ENCODE peak calls at places on chromosomes 6 and 20, in eight cellular contexts. C is BE2C, U is upper lobe of right lung, M is lower lobe of right lung, J is endodermal cell, I is dorsolateral prefrontal cortex, S is lower leg skin, N is cardiac fibroblast. Q is an unnamed sample.

GRCh38 chr6:12653396-12653910 is 63.1 kb upstream of the PHACTR1 start:
- DNase-seq in C (no peak), U (no peak), M (no peak), J (no peak), I (peak; percentile 21), S (no peak), N (no peak), Q (no peak)

GRCh38 chr6:163162874-163163213 is 251.7 kb upstream of the QKI start:
- DNase-seq in C (no peak), U (no peak), M (no peak), J (no peak), I (no peak), S (no peak), N (no peak), Q (no peak)

GRCh38 chr6:24752917-24753486 is 21.7 kb upstream of the GMNN start:
- DNase-seq in C (no peak), U (no peak), M (no peak), J (no peak), I (no peak), S (no peak), N (no peak), Q (no peak)

GRCh38 chr20:36654506-36654905 is 8.5 kb upstream of the SLA2 start:
- DNase-seq in C (no peak), U (no peak), M (no peak), J (no peak), I (no peak), S (peak; percentile 75), N (no peak), Q (no peak)

GRCh38 chr20:24779166-24779565 is 169.9 kb upstream of the CST7 start:
- DNase-seq in C (no peak), U (peak; percentile 46), M (peak; percentile 11), J (peak; percentile 35), I (no peak), S (peak; percentile 50), N (no peak), Q (no peak)

GRCh38 chr6:156585859-156586258 is 191.3 kb upstream of the ARID1B start:
- DNase-seq in C (peak; percentile 81), U (no peak), M (no peak), J (no peak), I (no peak), S (no peak), N (peak; percentile 6), Q (no peak)

GRCh38 chr6:33459226-33459625 is 4.8 kb downstream of the ZBTB9 start:
- DNase-seq in C (no peak), U (no peak), M (no peak), J (no peak), I (no peak), S (no peak), N (no peak), Q (no peak)

GRCh38 chr6:97068211-97068610 is 143.7 kb downstream of the KLHL32 start:
- DNase-seq in C (peak; percentile 28), U (no peak), M (no peak), J (no peak), I (no peak), S (no peak), N (peak; percentile 65), Q (no peak)

GRCh38 chr6:166351715-166352285 is 9.5 kb upstream of the SFT2D1 start:
- DNase-seq in C (no peak), U (no peak), M (peak; percentile 47), J (no peak), I (peak; percentile 12), S (no peak), N (no peak), Q (peak; percentile 67)

GRCh38 chr6:75563032-75563431 is 38.6 kb upstream of the SENP6 start:
- DNase-seq in C (peak; percentile 42), U (no peak), M (no peak), J (peak; percentile 77), I (no peak), S (no peak), N (peak; percentile 56), Q (no peak)

GRCh38 chr6:135379647-135380046 is 117.9 kb downstream of the AHI1 start:
- DNase-seq in C (no peak), U (no peak), M (no peak), J (no peak), I (no peak), S (no peak), N (no peak), Q (no peak)

GRCh38 chr20:39795401-39796272 is 833.5 kb downstream of the DHX35 start:
- DNase-seq in C (no peak), U (no peak), M (no peak), J (no peak), I (no peak), S (peak; percentile 85), N (peak; percentile 22), Q (no peak)

GRCh38 chr6:161370882-161371281 is 97.0 kb upstream of the AGPAT4 start:
- DNase-seq in C (peak; percentile 66), U (peak; percentile 73), M (no peak), J (peak; percentile 88), I (peak; percentile 64), S (no peak), N (peak; percentile 85), Q (peak; percentile 58)

GRCh38 chr6:39841291-39841690 is 49.1 kb downstream of the DAAM2 start:
- DNase-seq in C (no peak), U (no peak), M (no peak), J (no peak), I (no peak), S (no peak), N (no peak), Q (no peak)

GRCh38 chr6:168040856-168041496 is 38.0 kb downstream of the FRMD1 start:
- DNase-seq in C (no peak), U (no peak), M (no peak), J (no peak), I (no peak), S (peak; percentile 79), N (no peak), Q (no peak)

GRCh38 chr6:47633141-47633540 is 65.2 kb upstream of the ADGRF4 start:
- DNase-seq in C (no peak), U (no peak), M (no peak), J (peak; percentile 61), I (no peak), S (no peak), N (peak; percentile 28), Q (no peak)

GRCh38 chr20:52303281-52303950 is 111.8 kb upstream of the ZFP64 start:
- DNase-seq in C (no peak), U (no peak), M (no peak), J (no peak), I (no peak), S (no peak), N (no peak), Q (no peak)

GRCh38 chr6:130018830-130019795 is 732 bp downstream of the L3MBTL3 start:
- DNase-seq in C (peak; percentile 52), U (no peak), M (peak; percentile 55), J (peak; percentile 75), I (peak; percentile 13), S (peak; percentile 85), N (peak; percentile 53), Q (no peak)

GRCh38 chr6:33314943-33315752 is 1.3 kb upstream of the TAPBP start:
- DNase-seq in C (no peak), U (peak; percentile 78), M (peak; percentile 76), J (peak; percentile 79), I (no peak), S (peak; percentile 92), N (peak; percentile 24), Q (no peak)

GRCh38 chr20:35329435-35330139 is 37.4 kb upstream of the FAM83C start:
- DNase-seq in C (peak; percentile 60), U (no peak), M (no peak), J (peak; percentile 93), I (no peak), S (no peak), N (peak; percentile 60), Q (no peak)

GRCh38 chr6:134636221-134636830 is 313.6 kb downstream of the ALDH8A1 start:
- DNase-seq in C (no peak), U (no peak), M (no peak), J (no peak), I (no peak), S (no peak), N (no peak), Q (no peak)

GRCh38 chr20:32034581-32035397 is 17.3 kb upstream of the HCK start:
- DNase-seq in C (no peak), U (no peak), M (peak; percentile 61), J (no peak), I (no peak), S (peak; percentile 82), N (peak; percentile 18), Q (no peak)
- TF ChIP-seq CTCF in C (peak; percentile 41), U (no peak), M (peak; percentile 18), J (peak; percentile 54), I (no peak), S (no peak), N (no peak), Q (peak; percentile 23)

GRCh38 chr6:148080311-148080710 is 262.3 kb upstream of the SASH1 start:
- DNase-seq in C (no peak), U (no peak), M (no peak), J (no peak), I (no peak), S (no peak), N (no peak), Q (no peak)
- H3K4me3 ChIP-seq in C (no peak overlapping the region), U (no peak overlapping the region), M (no peak overlapping the region), J (no peak overlapping the region), I (no peak overlapping the region), S (no peak overlapping the region), N (no peak overlapping the region), Q (no peak overlapping the region)

DNA sequence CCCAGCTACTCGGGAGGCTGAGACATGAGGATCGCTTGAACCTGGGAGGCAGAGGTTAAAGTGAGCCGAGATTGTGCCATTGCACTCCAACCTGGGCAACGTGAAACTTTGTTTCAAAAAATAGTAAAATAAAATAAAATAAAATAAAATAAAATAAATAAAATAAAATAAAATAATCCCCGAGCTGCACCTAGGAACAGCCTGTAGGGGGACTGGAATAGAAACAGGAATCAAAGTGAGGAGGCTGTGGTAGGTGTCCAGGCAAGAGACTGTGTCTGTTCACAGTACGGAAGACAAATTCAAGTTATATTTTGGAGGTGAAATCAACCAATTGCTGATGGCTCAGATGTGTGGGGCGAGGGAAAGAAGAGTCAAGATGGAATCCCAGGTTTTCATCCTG is 86.2 kb downstream of the KCNB1 start:
- DNase-seq in C (no peak), U (no peak), M (no peak), J (no peak), I (no peak), S (no peak), N (no peak), Q (no peak)
- TF ChIP-seq CTCF in C (no peak), U (peak; percentile 8), M (no peak), J (peak; percentile 66), I (no peak), S (no peak), N (peak; percentile 22), Q (peak; percentile 44)

DNA sequence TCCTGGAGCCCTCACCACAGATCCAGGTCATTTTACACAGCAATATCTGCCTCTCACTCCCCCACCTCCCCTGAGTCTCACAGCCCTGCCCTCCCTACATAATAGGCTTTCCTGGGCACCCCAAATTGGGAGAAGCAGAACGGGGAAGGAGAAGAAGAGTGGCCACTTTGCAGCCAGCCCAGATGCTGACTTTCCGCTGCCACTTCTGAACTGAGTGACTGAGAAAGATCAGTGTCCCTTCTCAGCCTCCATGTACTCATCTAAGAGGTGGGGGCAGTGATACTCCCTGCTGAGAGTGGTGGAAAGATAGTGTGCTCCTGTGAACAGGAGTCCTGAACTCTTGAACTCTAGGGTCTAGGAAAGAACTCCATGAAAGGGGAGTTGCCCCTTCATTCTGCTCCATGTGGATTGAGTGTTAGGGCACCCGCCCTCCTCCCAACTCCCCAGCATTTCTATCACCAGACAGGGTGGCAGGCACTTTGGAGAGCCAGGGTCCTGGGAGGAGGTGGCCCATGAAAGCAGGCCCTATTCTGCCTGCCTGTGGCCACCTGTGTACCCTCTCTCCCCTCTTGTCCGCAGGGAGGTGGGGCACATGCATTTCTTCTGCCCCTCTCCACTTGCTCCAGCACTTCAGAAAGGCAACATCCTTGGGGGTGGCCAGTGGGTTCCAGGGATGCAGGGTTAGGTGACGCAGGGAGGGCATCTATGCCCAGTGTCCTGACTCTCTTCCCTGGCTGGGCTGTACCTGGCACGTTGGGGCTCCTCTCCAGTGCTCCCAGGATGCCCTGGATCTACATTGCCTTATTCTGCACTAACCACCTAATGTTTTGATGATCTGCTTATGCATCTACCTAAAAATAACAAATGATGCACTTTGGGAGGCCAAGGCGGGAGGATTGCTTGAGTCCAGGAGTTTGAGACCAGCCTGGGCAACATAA is 38.3 kb upstream of the MRPS18A start:
- DNase-seq in C (no peak), U (no peak), M (no peak), J (peak; percentile 29), I (no peak), S (no peak), N (no peak), Q (no peak)
- H3K4me3 ChIP-seq in C (no peak overlapping the region), U (no peak overlapping the region), M (no peak overlapping the region), J (no peak overlapping the region), I (no peak overlapping the region), S (no peak overlapping the region), N (no peak overlapping the region), Q (no peak overlapping the region)